ENCODE peak calls at places on chromosomes 6 and 20, in ten cellular contexts. I is T-helper 1 cell; P is brain microvascular endothelial cell; H is cardiac fibroblast; B is stimulated activated CD4-positive, alpha-beta T cell treated with anti-CD3 and anti-CD28 coated beads, Interleukin-2, amount 100 ng/mL, for 24 hours; D is GM13976; N is stimulated activated naive CD4-positive, alpha-beta T cell treated with Interleukin-2 at 50 U/mL for 16 hours; T is iris pigment epithelial cell; K is CD8-positive, alpha-beta T cell; J is SJSA1. E is an unnamed sample.

GRCh38 chr6:76843376-76843775 is 619.9 kb downstream of the HTR1B start:
- DNase-seq in I (no peak), P (no peak), H (no peak), B (no peak), D (no peak), N (no peak), T (no peak), K (no peak), J (no peak), E (no peak)

GRCh38 chr6:81614292-81614691 is 138.2 kb downstream of the TENT5A start:
- DNase-seq in I (no peak), P (peak), H (peak), B (no peak), D (no peak), N (no peak), T (peak), K (no peak), J (no peak), E (peak)

GRCh38 chr6:109834595-109835437 is 143.3 kb upstream of the GPR6 start:
- DNase-seq in I (no peak), P (no peak), H (no peak), B (no peak), D (no peak), N (no peak), T (no peak), K (no peak), J (no peak), E (no peak)

GRCh38 chr20:51386586-51386985 is 155.9 kb downstream of the NFATC2 start:
- DNase-seq in I (peak), P (no peak), H (no peak), B (peak), D (no peak), N (peak), T (no peak), K (peak), J (no peak), E (no peak)

GRCh38 chr6:84074988-84075781 is 41.6 kb downstream of the MRAP2 start:
- DNase-seq in I (no peak), P (peak), H (peak), B (no peak), D (no peak), N (no peak), T (peak), K (no peak), J (no peak), E (peak)

GRCh38 chr6:100228437-100229424 is 234.7 kb upstream of the MCHR2 start:
- DNase-seq in I (peak), P (peak), H (peak), B (peak), D (peak), N (peak), T (peak), K (no peak), J (peak), E (peak)

GRCh38 chr20:64113796-64114355 is 6.5 kb upstream of the NPBWR2 start:
- DNase-seq in I (no peak), P (no peak), H (no peak), B (peak), D (no peak), N (no peak), T (no peak), K (no peak), J (no peak), E (no peak)

GRCh38 chr6:84462697-84463096 is 235.3 kb upstream of the CEP162 start:
- DNase-seq in I (no peak), P (peak), H (peak), B (no peak), D (no peak), N (no peak), T (peak), K (no peak), J (no peak), E (peak)

GRCh38 chr6:13422601-13423247 is 64.7 kb downstream of the GFOD1 start:
- DNase-seq in I (no peak), P (peak), H (no peak), B (no peak), D (no peak), N (no peak), T (peak), K (no peak), J (no peak), E (peak)

E was measured in fibroblast of pulmonary artery.